ENCODE peak calls at places on chromosomes 5 and 9, in six cellular contexts. X is GM23248, C is hepatocyte, K is SK-N-SH, N is OCI-LY7, Z is HCT116. H is an unnamed sample.

GRCh38 chr5:73370620-73371583 is 77.7 kb downstream of the FOXD1 start:
- DNase-seq in X (peak; percentile 93), C (peak; percentile 30), K (no peak), N (no peak), Z (peak; percentile 94), H (no peak)

GRCh38 chr5:176733586-176734262 is 76.6 kb upstream of the UNC5A start:
- DNase-seq in X (peak; percentile 42), C (no peak), K (peak; percentile 42), N (no peak), Z (no peak), H (no peak)

GRCh38 chr5:54523534-54523933 is 6.0 kb downstream of the SNX18 start:
- DNase-seq in X (no peak), C (no peak), K (no peak), N (no peak), Z (no peak), H (no peak)

GRCh38 chr5:56512314-56512996 is 279.3 kb upstream of the ANKRD55 start:
- DNase-seq in X (peak; percentile 30), C (no peak), K (no peak), N (no peak), Z (no peak), H (no peak)

GRCh38 chr5:4990017-4990416 is 150.1 kb upstream of the ADAMTS16 start:
- DNase-seq in X (no peak), C (no peak), K (no peak), N (no peak), Z (no peak), H (no peak)

GRCh38 chr5:68953885-68954617 is 139.8 kb upstream of the SLC30A5 start:
- DNase-seq in X (peak; percentile 18), C (peak; percentile 34), K (no peak), N (no peak), Z (no peak), H (no peak)

GRCh38 chr5:1831257-1831656 is 30.1 kb downstream of the NDUFS6 start:
- DNase-seq in X (no peak), C (no peak), K (no peak), N (no peak), Z (no peak), H (no peak)

GRCh38 chr9:130118841-130119520 is 53.2 kb upstream of the NCS1 start:
- DNase-seq in X (peak; percentile 66), C (no peak), K (peak; percentile 87), N (no peak), Z (no peak), H (peak; percentile 46)

GRCh38 chr5:66230551-66230950 is 86.5 kb downstream of the SREK1 start:
- DNase-seq in X (no peak), C (no peak), K (no peak), N (no peak), Z (no peak), H (no peak)
- TF ChIP-seq EZH2phosphoT487 in X (no peak), C (no peak), K (no peak), N (no peak), Z (no peak), H (no peak)

DNA sequence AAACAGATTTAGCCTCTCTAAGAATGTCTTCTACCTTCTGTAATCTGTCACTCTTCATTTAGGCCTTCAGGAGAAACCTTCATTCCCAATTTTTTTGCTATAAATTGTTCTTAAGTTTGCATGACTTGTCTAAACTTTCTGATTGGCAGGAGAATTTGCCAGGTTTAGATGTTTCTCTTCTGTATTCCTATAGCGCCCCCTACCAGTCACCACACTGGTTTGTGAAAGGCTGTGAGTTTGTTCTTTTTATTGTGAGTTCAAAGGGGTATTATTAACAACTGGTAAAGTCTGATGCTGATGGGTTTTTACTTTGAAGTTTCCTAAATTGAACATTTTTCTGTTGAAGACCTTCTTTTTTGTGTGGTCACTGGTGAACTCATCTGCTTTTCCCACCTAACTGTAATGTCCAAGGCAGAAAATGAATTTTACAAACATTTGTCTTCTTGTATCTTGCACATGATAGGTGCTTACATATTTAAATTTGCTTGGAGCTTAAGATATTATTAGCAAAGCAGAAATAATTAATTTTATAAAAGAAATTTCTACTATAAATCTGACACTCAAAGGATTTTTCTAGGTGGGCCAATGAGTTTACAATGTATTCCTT is 18.4 kb upstream of the F2RL2 start:
- DNase-seq in X (peak; percentile 74), C (peak; percentile 77), K (peak; percentile 39), N (peak; percentile 76), Z (peak; percentile 71), H (peak; percentile 89)
- TF ChIP-seq EZH2phosphoT487 in X (no peak), C (no peak), K (no peak), N (no peak), Z (no peak), H (no peak)

GRCh38 chr9:136328622-136329041 is 1.3 kb downstream of the GPSM1 start:
- DNase-seq in X (peak; percentile 69), C (peak; percentile 73), K (peak; percentile 72), N (no peak), Z (no peak), H (peak; percentile 81)
- TF ChIP-seq EZH2phosphoT487 in X (no peak), C (no peak), K (no peak), N (no peak), Z (no peak), H (no peak)

DNA sequence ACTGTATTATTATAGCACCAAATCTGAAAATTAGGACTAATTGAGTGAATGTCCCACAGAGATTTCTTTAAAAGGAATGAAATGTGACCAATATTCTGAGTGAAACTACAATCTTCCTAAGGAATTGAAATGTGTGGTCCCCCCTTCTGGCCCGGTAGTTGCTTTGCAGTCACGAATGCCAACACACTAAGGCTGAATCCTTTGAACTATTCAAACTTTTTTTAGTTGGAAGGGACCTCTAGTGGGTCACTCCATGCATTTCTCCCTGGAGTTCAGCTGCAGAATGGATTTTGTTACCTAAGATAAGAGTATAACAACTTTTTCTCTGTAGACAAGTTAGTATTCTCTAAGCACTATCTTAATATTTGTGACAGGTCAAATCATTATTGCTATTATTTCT is 2.8 kb downstream of the CDH6 start:
- DNase-seq in X (peak; percentile 10), C (peak; percentile 25), K (no peak), N (no peak), Z (no peak), H (peak; percentile 70)
- TF ChIP-seq EZH2phosphoT487 in X (no peak), C (no peak), K (no peak), N (no peak), Z (no peak), H (no peak)

DNA sequence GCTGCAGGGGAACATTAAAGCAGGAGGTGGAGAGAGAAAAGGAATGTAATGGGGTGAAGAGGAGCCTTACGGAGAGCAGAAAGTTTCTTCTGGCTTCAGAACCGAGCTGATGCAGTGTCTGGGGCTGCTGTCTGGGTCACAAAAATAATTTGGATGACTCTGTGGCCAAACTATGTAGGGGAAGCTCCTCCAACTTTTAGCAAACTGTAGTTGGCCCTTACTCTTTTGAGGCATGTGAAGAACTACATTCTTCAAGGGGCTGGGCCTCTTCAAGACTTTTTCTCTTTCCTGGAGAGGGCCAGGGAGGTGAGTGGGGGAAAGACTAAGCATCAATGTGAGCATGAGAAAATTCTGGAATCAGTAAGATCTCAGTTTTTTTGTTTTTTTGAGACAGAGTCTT is 31.9 kb upstream of the SPARC start:
- DNase-seq in X (peak; percentile 89), C (no peak), K (no peak), N (no peak), Z (no peak), H (no peak)
- TF ChIP-seq EZH2phosphoT487 in X (no peak), C (no peak), K (no peak), N (no peak), Z (no peak), H (no peak)

DNA sequence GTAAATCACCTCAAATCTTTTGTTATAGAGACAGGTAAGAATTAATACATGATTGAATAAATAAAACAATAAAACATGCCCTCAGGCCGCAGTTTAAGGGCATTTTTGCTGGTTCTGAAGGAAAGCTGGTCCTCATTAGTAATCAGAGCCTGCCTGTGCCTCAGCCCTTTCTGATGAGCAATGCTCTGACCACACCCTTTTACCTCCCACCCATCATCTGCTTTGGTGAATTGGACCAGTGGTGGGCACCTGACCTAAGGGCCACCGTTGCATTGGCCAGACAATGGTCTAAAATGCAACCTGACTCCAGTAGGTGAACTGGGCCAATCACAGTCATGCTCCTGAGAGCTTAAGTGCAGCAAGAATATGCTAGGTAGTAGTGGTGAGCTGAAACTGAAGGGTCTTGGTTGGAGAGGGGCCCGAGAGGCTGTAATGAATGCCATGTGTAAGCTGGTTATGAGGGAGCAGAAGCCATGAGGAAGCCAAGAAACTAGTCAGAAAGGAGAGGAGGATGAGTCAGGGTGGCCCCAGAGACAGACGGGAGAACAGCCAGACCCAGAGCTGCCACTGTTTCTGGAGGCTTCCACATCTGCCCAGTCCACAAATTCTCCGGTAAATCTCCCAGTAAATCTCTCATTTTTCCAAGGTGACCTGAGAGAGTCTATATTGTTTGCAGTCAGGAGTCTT is 45.5 kb upstream of the ZSWIM6 start:
- DNase-seq in X (peak; percentile 90), C (no peak), K (no peak), N (no peak), Z (no peak), H (no peak)
- TF ChIP-seq EZH2phosphoT487 in X (no peak), C (no peak), K (no peak), N (no peak), Z (no peak), H (no peak)

GRCh38 chr9:109307380-109308240 is 13.2 kb downstream of the EPB41L4B start:
- DNase-seq in X (no peak), C (peak; percentile 82), K (no peak), N (no peak), Z (no peak), H (no peak)
- TF ChIP-seq EZH2phosphoT487 in X (no peak), C (no peak), K (no peak), N (no peak), Z (no peak), H (no peak)

GRCh38 chr5:53478411-53479044 is 1.9 kb upstream of the FST start:
- DNase-seq in X (peak; percentile 60), C (peak; percentile 71), K (peak; percentile 56), N (peak; percentile 40), Z (peak; percentile 60), H (peak; percentile 92)
- TF ChIP-seq EZH2phosphoT487 in X (no peak), C (no peak), K (no peak), N (no peak), Z (no peak), H (no peak)

H was measured in neural progenitor cell.